ENCODE peak calls at places on chromosomes 4 and X, in six cellular contexts. One of them, this sample, is unnamed.

GRCh38 chr4:14465498-14465897 is 536.8 kb upstream of the CPEB2 start:
- DNase-seq in suprapubic skin: no peak
- DNase-seq in SK-N-SH: no peak
- DNase-seq in HCT116: no peak
- DNase-seq in K562: no peak
- DNase-seq in spleen: no peak
- DNase-seq in this sample: no peak

GRCh38 chr4:113179996-113180395 is 130.5 kb downstream of the ANK2 start:
- DNase-seq in suprapubic skin: no peak
- DNase-seq in SK-N-SH: no peak
- DNase-seq in HCT116: no peak
- DNase-seq in K562: no peak
- DNase-seq in spleen: no peak
- DNase-seq in this sample: no peak

GRCh38 chr4:126705271-126705670 is 927.5 kb upstream of the INTU start:
- DNase-seq in suprapubic skin: no peak
- DNase-seq in SK-N-SH: no peak
- DNase-seq in HCT116: no peak
- DNase-seq in K562: no peak
- DNase-seq in spleen: no peak
- DNase-seq in this sample: no peak

GRCh38 chrX:46554942-46555341 is 9.7 kb upstream of the ZNF674 start:
- DNase-seq in suprapubic skin: no peak
- DNase-seq in SK-N-SH: no peak
- DNase-seq in HCT116: no peak
- DNase-seq in K562: no peak
- DNase-seq in spleen: no peak
- DNase-seq in this sample: no peak

GRCh38 chrX:136525738-136526606 is 6.0 kb upstream of the VGLL1 start:
- DNase-seq in suprapubic skin: no peak
- DNase-seq in SK-N-SH: no peak
- DNase-seq in HCT116: no peak
- DNase-seq in K562: no peak
- DNase-seq in spleen: no peak
- DNase-seq in this sample: no peak

GRCh38 chr4:137676357-137676998 is 144.2 kb upstream of the PCDH18 start:
- DNase-seq in suprapubic skin: no peak
- DNase-seq in SK-N-SH: no peak
- DNase-seq in HCT116: no peak
- DNase-seq in K562: no peak
- DNase-seq in spleen: no peak
- DNase-seq in this sample: no peak

GRCh38 chr4:187608001-187608421 is 387.6 kb upstream of the ZFP42 start:
- DNase-seq in suprapubic skin: no peak
- DNase-seq in SK-N-SH: no peak
- DNase-seq in HCT116: no peak
- DNase-seq in K562: no peak
- DNase-seq in spleen: no peak
- DNase-seq in this sample: no peak

GRCh38 chr4:186781032-186781917 is 57.6 kb upstream of the FAT1 start:
- DNase-seq in suprapubic skin: no peak
- DNase-seq in SK-N-SH: no peak
- DNase-seq in HCT116: peak
- DNase-seq in K562: no peak
- DNase-seq in spleen: no peak
- DNase-seq in this sample: no peak

GRCh38 chr4:81631958-81632439 is 160.3 kb upstream of the RASGEF1B start:
- DNase-seq in suprapubic skin: no peak
- DNase-seq in SK-N-SH: no peak
- DNase-seq in HCT116: no peak
- DNase-seq in K562: peak
- DNase-seq in spleen: no peak
- DNase-seq in this sample: no peak

GRCh38 chr4:87838207-87838606 is 5.4 kb downstream of the MEPE start:
- DNase-seq in suprapubic skin: no peak
- DNase-seq in SK-N-SH: no peak
- DNase-seq in HCT116: no peak
- DNase-seq in K562: no peak
- DNase-seq in spleen: no peak
- DNase-seq in this sample: no peak

GRCh38 chr4:152709675-152710438 is 30.1 kb upstream of the TMEM154 start:
- DNase-seq in suprapubic skin: no peak
- DNase-seq in SK-N-SH: no peak
- DNase-seq in HCT116: no peak
- DNase-seq in K562: no peak
- DNase-seq in spleen: no peak
- DNase-seq in this sample: no peak

GRCh38 chrX:116873678-116874077 is 410.9 kb upstream of the CT83 start:
- DNase-seq in suprapubic skin: no peak
- DNase-seq in SK-N-SH: no peak
- DNase-seq in HCT116: no peak
- DNase-seq in K562: no peak
- DNase-seq in spleen: no peak
- DNase-seq in this sample: no peak

GRCh38 chrX:67555578-67556203 is 11.9 kb downstream of the AR start:
- DNase-seq in suprapubic skin: no peak
- DNase-seq in SK-N-SH: peak
- DNase-seq in HCT116: no peak
- DNase-seq in K562: peak
- DNase-seq in spleen: no peak
- DNase-seq in this sample: no peak

GRCh38 chr4:40629401-40630334 is at the start of gene RBM47:
- DNase-seq in suprapubic skin: peak
- DNase-seq in SK-N-SH: peak
- DNase-seq in HCT116: peak
- DNase-seq in K562: no peak
- DNase-seq in spleen: peak
- DNase-seq in this sample: no peak

GRCh38 chrX:38513087-38513742 is 48.1 kb upstream of the TSPAN7 start:
- DNase-seq in suprapubic skin: no peak
- DNase-seq in SK-N-SH: no peak
- DNase-seq in HCT116: no peak
- DNase-seq in K562: no peak
- DNase-seq in spleen: no peak
- DNase-seq in this sample: no peak

GRCh38 chr4:6925357-6925836 is 15.8 kb downstream of the TBC1D14 start:
- DNase-seq in suprapubic skin: no peak
- DNase-seq in SK-N-SH: no peak
- DNase-seq in HCT116: no peak
- DNase-seq in K562: peak
- DNase-seq in spleen: no peak
- DNase-seq in this sample: no peak
- H3K27ac ChIP-seq in suprapubic skin: peak
- H3K27ac ChIP-seq in SK-N-SH: no peak
- H3K27ac ChIP-seq in HCT116: no peak
- H3K27ac ChIP-seq in K562: no peak
- H3K27ac ChIP-seq in spleen: peak
- H3K27ac ChIP-seq in this sample: no peak

DNA sequence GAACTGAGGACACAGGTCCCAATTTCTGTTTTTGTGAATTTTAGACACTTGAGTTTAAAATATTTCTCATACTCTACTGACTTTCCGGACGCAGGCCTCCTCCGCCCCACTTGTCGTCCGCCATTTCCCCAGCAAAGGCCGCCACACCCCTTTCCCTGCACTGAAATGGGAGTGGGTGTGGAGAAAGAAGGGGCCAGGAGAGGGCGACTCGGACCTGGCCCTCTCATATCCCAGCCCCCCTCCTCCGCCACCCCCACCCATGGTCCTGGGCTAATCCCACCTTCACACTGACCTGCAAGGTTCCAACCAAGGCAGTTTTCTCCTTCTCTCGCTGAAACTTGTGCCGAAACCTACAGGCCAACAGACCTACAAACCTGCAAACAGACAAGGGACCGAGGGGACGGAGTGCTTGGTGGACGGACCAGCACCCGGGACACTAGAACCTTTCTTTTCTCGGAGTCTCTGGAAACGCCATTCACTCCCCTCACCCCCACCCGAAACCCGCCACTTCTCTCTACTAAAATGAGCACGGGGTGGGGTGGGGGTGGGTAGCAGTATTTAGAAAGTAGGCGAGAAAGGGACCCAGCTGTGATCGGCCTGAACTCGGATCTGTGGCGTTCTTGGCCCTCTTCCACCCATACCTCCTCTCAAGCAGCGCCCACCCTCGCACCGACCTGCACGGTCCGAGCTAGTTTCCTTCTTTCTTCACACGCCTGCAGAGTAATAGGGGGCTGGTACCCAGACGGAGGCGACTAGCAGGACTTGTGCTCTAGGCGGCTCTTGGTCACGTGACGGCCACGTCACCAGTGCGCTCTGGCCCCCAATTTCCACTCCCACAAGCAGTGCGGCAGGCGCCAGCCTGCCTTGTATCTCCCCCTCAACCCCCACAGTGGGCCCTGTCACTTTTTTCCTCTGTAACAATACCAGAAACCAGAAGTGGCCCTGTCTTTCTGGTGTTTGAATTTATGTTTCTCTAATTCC is at the start of gene ARMCX6:
- DNase-seq in suprapubic skin: peak
- DNase-seq in SK-N-SH: peak
- DNase-seq in HCT116: peak
- DNase-seq in K562: peak
- DNase-seq in spleen: peak
- DNase-seq in this sample: no peak
- TF ChIP-seq POLR2AphosphoS5 in suprapubic skin: no peak
- TF ChIP-seq POLR2AphosphoS5 in SK-N-SH: no peak
- TF ChIP-seq POLR2AphosphoS5 in HCT116: peak
- TF ChIP-seq POLR2AphosphoS5 in K562: no peak
- TF ChIP-seq POLR2AphosphoS5 in spleen: peak
- TF ChIP-seq POLR2AphosphoS5 in this sample: peak

GRCh38 chr4:118326585-118326984 is 26.2 kb downstream of the PRSS12 start:
- DNase-seq in suprapubic skin: no peak
- DNase-seq in SK-N-SH: no peak
- DNase-seq in HCT116: no peak
- DNase-seq in K562: no peak
- DNase-seq in spleen: no peak
- DNase-seq in this sample: no peak

GRCh38 chr4:118327554-118328241 is 25.1 kb downstream of the PRSS12 start:
- DNase-seq in suprapubic skin: no peak
- DNase-seq in SK-N-SH: peak
- DNase-seq in HCT116: no peak
- DNase-seq in K562: no peak
- DNase-seq in spleen: no peak
- DNase-seq in this sample: no peak

GRCh38 chr4:118325443-118325842 is 27.4 kb downstream of the PRSS12 start:
- DNase-seq in suprapubic skin: no peak
- DNase-seq in SK-N-SH: no peak
- DNase-seq in HCT116: no peak
- DNase-seq in K562: no peak
- DNase-seq in spleen: no peak
- DNase-seq in this sample: no peak

GRCh38 chr4:118331352-118331751 is 21.5 kb downstream of the PRSS12 start:
- DNase-seq in suprapubic skin: no peak
- DNase-seq in SK-N-SH: no peak
- DNase-seq in HCT116: no peak
- DNase-seq in K562: no peak
- DNase-seq in spleen: no peak
- DNase-seq in this sample: no peak

GRCh38 chr4:118329849-118330248 is 23.0 kb downstream of the PRSS12 start:
- DNase-seq in suprapubic skin: no peak
- DNase-seq in SK-N-SH: no peak
- DNase-seq in HCT116: no peak
- DNase-seq in K562: no peak
- DNase-seq in spleen: no peak
- DNase-seq in this sample: no peak
- H3K4me3 ChIP-seq in suprapubic skin: no peak
- H3K4me3 ChIP-seq in SK-N-SH: no peak
- H3K4me3 ChIP-seq in HCT116: no peak
- H3K4me3 ChIP-seq in K562: no peak
- H3K4me3 ChIP-seq in spleen: no peak
- H3K4me3 ChIP-seq in this sample: no peak

DNA sequence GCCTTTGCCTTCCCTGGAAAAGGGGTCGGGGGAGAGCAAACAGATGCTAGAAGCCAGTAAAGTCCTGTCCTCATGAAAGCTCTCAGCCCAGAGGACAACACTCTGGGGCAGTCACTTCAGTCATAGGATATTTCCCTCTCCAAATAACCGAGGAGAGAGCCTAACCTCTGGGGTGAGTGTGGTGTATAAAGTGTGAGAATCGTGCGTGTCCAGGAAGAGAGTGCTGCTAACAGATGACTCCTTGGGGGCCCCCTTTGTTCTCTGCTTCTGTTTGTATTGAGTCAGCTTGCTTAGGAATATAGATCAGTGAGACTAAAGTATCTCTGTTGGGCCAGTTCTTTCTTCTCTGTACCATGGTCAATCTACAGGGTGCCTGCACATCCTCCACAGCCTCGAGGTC is 247.2 kb downstream of the PALLD start:
- DNase-seq in suprapubic skin: no peak
- DNase-seq in SK-N-SH: no peak
- DNase-seq in HCT116: no peak
- DNase-seq in K562: no peak
- DNase-seq in spleen: no peak
- DNase-seq in this sample: no peak
- H3K27ac ChIP-seq in suprapubic skin: peak
- H3K27ac ChIP-seq in SK-N-SH: no peak
- H3K27ac ChIP-seq in HCT116: no peak
- H3K27ac ChIP-seq in K562: no peak
- H3K27ac ChIP-seq in spleen: peak
- H3K27ac ChIP-seq in this sample: peak

GRCh38 chr4:170231377-170231776 is 141.6 kb upstream of the AADAT start:
- DNase-seq in suprapubic skin: no peak
- DNase-seq in SK-N-SH: no peak
- DNase-seq in HCT116: no peak
- DNase-seq in K562: no peak
- DNase-seq in spleen: no peak
- DNase-seq in this sample: no peak

GRCh38 chr4:170229021-170229420 is 139.3 kb upstream of the AADAT start:
- DNase-seq in suprapubic skin: no peak
- DNase-seq in SK-N-SH: no peak
- DNase-seq in HCT116: no peak
- DNase-seq in K562: no peak
- DNase-seq in spleen: no peak
- DNase-seq in this sample: no peak

GRCh38 chr4:170227928-170228327 is 138.2 kb upstream of the AADAT start:
- DNase-seq in suprapubic skin: no peak
- DNase-seq in SK-N-SH: no peak
- DNase-seq in HCT116: no peak
- DNase-seq in K562: no peak
- DNase-seq in spleen: no peak
- DNase-seq in this sample: no peak

GRCh38 chr4:170230242-170230641 is 140.5 kb upstream of the AADAT start:
- DNase-seq in suprapubic skin: no peak
- DNase-seq in SK-N-SH: no peak
- DNase-seq in HCT116: no peak
- DNase-seq in K562: no peak
- DNase-seq in spleen: no peak
- DNase-seq in this sample: no peak

GRCh38 chr4:170226288-170226687 is 136.5 kb upstream of the AADAT start:
- DNase-seq in suprapubic skin: no peak
- DNase-seq in SK-N-SH: no peak
- DNase-seq in HCT116: no peak
- DNase-seq in K562: no peak
- DNase-seq in spleen: no peak
- DNase-seq in this sample: no peak
- TF ChIP-seq POLR2AphosphoS5 in suprapubic skin: no peak
- TF ChIP-seq POLR2AphosphoS5 in SK-N-SH: no peak
- TF ChIP-seq POLR2AphosphoS5 in HCT116: peak
- TF ChIP-seq POLR2AphosphoS5 in K562: no peak
- TF ChIP-seq POLR2AphosphoS5 in spleen: no peak
- TF ChIP-seq POLR2AphosphoS5 in this sample: no peak

This sample was measured in vagina.